ENCODE peak calls at places on chromosome 13, in eight cellular contexts. Q is cardiac muscle cell, N is psoas muscle, L is ovary, O is fibroblast of lung, W is SK-N-SH, F is tibial nerve, J is heart right ventricle. I is an unnamed sample.
A peak's percentile ranks its signal among the peaks of the same experiment; 100 is the strongest.

GRCh38 chr13:93244141-93244917 is 17.7 kb downstream of the GPC6 start:
- DNase-seq in L (no peak), F (no peak), W (no peak), J (no peak), N (no peak), Q (peak; percentile 11), O (peak; percentile 78), I (no peak)

GRCh38 chr13:91774397-91774796 is 376.0 kb downstream of the GPC5 start:
- DNase-seq in O (no peak), Q (no peak), J (no peak), L (no peak), N (no peak), W (no peak), F (no peak), I (no peak)

GRCh38 chr13:111129465-111130110 is 14.5 kb downstream of the ARHGEF7 start:
- DNase-seq in N (no peak), F (no peak), Q (no peak), W (no peak), O (no peak), J (no peak), L (no peak), I (no peak)

GRCh38 chr13:43046259-43046658 is 22.9 kb downstream of the DNAJC15 start:
- DNase-seq in L (no peak), F (no peak), Q (no peak), O (no peak), N (no peak), J (no peak), W (no peak), I (no peak)

GRCh38 chr13:23966221-23966690 is 69.0 kb upstream of the C1QTNF9B start:
- DNase-seq in F (no peak), W (no peak), Q (no peak), O (no peak), J (no peak), L (no peak), N (no peak), I (no peak)

GRCh38 chr13:108200781-108201398 is 14.4 kb downstream of the LIG4 start:
- DNase-seq in L (no peak), O (peak; percentile 64), W (no peak), N (no peak), Q (no peak), J (no peak), F (no peak), I (no peak)

GRCh38 chr13:33274264-33274663 is 11.3 kb downstream of the STARD13 start:
- DNase-seq in W (no peak), J (no peak), N (no peak), Q (no peak), L (no peak), F (no peak), O (peak; percentile 54), I (no peak)

GRCh38 chr13:29859971-29860370 is 9.6 kb upstream of the UBL3 start:
- DNase-seq in F (no peak), W (no peak), Q (no peak), O (peak; percentile 71), L (no peak), N (no peak), J (no peak), I (no peak)

GRCh38 chr13:38687246-38688229 is 661 bp downstream of the FREM2 start:
- DNase-seq in L (peak; percentile 20), N (no peak), J (no peak), O (peak; percentile 6), W (peak; percentile 15), Q (peak; percentile 62), F (no peak), I (no peak)

GRCh38 chr13:24035411-24035810 is 125.1 kb upstream of the SPATA13 start:
- DNase-seq in Q (no peak), J (no peak), N (no peak), F (no peak), O (no peak), W (no peak), L (no peak), I (no peak)

GRCh38 chr13:97780486-97780885 is 173.0 kb upstream of the IPO5 start:
- DNase-seq in J (no peak), L (no peak), N (no peak), O (no peak), W (no peak), Q (no peak), F (no peak), I (no peak)

GRCh38 chr13:43110658-43111057 is 87.3 kb downstream of the DNAJC15 start:
- DNase-seq in O (no peak), N (no peak), W (no peak), J (no peak), L (no peak), Q (no peak), F (no peak), I (no peak)

GRCh38 chr13:51957377-51958216 is 53.7 kb downstream of the ATP7B start:
- DNase-seq in W (no peak), J (no peak), N (no peak), O (no peak), F (no peak), L (no peak), Q (no peak), I (no peak)

GRCh38 chr13:71828564-71828963 is 38.4 kb downstream of the DACH1 start:
- DNase-seq in W (no peak), Q (no peak), L (no peak), O (no peak), J (no peak), N (no peak), F (no peak), I (no peak)

GRCh38 chr13:33352023-33352422 is 66.5 kb upstream of the STARD13 start:
- DNase-seq in F (no peak), O (no peak), L (no peak), W (peak; percentile 45), J (no peak), Q (no peak), N (no peak), I (no peak)

DNA sequence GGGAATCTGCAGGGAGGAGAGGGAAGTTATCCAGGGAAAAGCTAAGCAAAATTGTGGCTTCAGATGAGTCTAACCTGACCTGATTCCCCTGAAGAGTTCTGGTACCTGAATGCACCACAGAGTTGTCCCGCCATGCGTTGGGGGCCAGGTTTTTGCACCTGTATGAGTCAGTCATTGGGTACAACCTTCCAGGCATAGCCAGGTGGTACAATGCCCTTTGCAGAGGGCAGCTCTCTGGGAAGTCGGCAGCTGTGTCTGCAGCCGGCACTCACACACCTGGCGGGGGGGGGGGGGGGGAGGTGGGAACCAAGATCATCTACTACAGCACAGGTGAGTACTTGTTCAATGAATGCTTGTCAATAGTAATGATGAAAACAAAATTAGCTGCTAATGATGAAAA is 52.5 kb upstream of the GTF3A start:
- DNase-seq in O (no peak), Q (no peak), L (no peak), J (no peak), N (no peak), F (no peak), W (no peak), I (no peak)
- H3K27ac ChIP-seq in O (no peak overlapping the region), Q (no peak overlapping the region), L (no peak overlapping the region), J (no peak overlapping the region), N (no peak overlapping the region), F (no peak overlapping the region), W (no peak overlapping the region), I (no peak overlapping the region)

GRCh38 chr13:110045202-110045601 is 258.8 kb upstream of the IRS2 start:
- DNase-seq in N (no peak), J (no peak), F (no peak), O (no peak), L (no peak), Q (no peak), W (no peak), I (no peak)

GRCh38 chr13:110042253-110042652 is 255.9 kb upstream of the IRS2 start:
- DNase-seq in N (no peak), O (peak; percentile 24), L (no peak), Q (no peak), F (no peak), W (no peak), J (no peak), I (no peak)

GRCh38 chr13:110045919-110046318 is 259.5 kb upstream of the IRS2 start:
- DNase-seq in J (no peak), L (no peak), W (no peak), Q (no peak), F (no peak), N (no peak), O (no peak), I (no peak)

GRCh38 chr13:110047511-110047910 is 259.4 kb downstream of the COL4A1 start:
- DNase-seq in N (no peak), L (peak; percentile 29), Q (peak; percentile 42), O (peak; percentile 99), W (peak; percentile 42), F (no peak), J (peak; percentile 58), I (no peak)

DNA sequence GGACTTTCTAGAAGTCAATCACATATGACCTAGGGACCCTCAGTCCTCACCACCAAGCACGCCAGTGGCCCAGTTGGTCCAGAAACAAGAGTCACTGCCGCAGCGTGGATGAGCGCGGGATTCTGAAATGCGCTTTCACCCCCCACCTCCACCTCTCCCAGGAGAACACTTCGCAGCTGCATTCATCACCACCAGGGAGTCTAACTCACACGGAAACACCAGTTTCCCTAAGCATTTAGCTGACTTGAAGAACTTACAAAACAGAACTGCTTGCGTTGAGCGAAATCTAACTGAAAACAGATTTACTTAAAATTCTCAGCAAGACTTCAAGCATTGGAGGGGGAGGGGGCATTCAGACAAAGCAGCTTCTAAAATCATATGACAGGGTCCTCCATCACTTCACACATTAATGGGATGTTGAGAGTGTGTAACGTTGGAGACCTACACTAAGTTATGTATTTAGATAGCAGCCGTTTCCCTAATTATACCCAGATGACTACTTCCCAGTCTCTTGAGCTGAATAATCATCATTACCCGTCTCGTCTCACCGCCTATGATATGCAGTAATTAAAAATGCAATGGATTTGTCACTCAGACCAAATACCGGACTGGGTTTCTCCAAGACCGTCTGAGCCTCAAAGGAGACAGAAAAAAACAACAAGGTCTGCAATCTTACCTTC is 258.3 kb upstream of the IRS2 start:
- DNase-seq in O (peak; percentile 63), L (no peak), W (peak; percentile 18), J (no peak), N (no peak), F (no peak), Q (no peak), I (no peak)
- TF ChIP-seq CTCF in O (no peak), L (no peak), W (no peak), J (no peak), N (no peak), F (no peak), Q (peak; percentile 8), I (no peak)

DNA sequence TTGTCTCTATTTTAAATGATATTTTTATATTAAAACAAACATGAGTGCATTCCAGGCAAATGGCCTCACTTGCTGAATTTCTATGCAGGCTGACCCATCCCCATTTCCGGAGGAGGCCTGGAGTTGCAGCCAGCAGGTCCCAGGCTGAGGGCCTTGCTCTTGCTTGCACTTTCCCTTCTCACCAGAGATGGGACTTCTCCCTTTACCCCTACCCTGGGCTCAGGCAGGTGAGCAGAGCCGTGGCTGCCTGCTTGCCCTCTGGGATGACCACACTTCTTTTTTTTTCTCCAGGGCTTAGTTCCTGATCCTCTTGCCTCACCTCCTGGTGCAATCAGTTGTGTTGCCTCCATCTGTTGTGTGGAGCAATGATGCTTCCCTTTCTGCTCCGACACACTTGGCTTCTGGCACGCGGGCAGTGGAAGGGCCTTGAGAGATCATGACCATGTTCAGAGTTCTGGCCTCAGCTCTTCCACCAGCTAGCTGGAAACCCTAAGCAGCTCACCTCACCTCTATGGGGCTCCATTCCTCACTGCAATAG is 11.1 kb upstream of the OLFM4 start:
- DNase-seq in L (no peak), N (no peak), Q (no peak), W (no peak), F (no peak), J (no peak), O (no peak), I (no peak)
- H3K27ac ChIP-seq in L (no peak overlapping the region), N (no peak overlapping the region), Q (no peak overlapping the region), W (no peak overlapping the region), F (no peak overlapping the region), J (no peak overlapping the region), O (no peak overlapping the region), I (no peak overlapping the region)

GRCh38 chr13:103067751-103068563 is 1.7 kb upstream of the SLC10A2 start:
- DNase-seq in N (no peak), F (no peak), W (no peak), O (no peak), L (no peak), Q (peak; percentile 34), J (no peak), I (no peak)
- TF ChIP-seq CTCF in N (no peak), F (no peak), W (no peak), O (no peak), L (no peak), Q (no peak), J (no peak), I (no peak)